ENCODE peak calls at places on chromosomes 16 and 17, in ten cellular contexts. W, C, L, Q, Y, E, M, F, S and R are unnamed samples.

GRCh38 chr17:45394913-45395568 is 37.6 kb downstream of the ARHGAP27 start:
- DNase-seq in W (peak; percentile 73), C (peak; percentile 79), L (peak; percentile 93), Q (peak; percentile 85), Y (peak; percentile 17), E (peak; percentile 93), M (no peak), F (peak; percentile 87), S (peak; percentile 62), R (peak; percentile 57)

GRCh38 chr17:37884516-37884915 is 39.7 kb upstream of the TBC1D3K start:
- DNase-seq in W (no peak), C (no peak), L (no peak), Q (no peak), Y (no peak), E (no peak), M (no peak), F (no peak), S (no peak), R (no peak)

GRCh38 chr17:73954981-73955380 is 248.5 kb upstream of the RPL38 start:
- DNase-seq in W (no peak), C (no peak), L (no peak), Q (no peak), Y (no peak), E (no peak), M (no peak), F (no peak), S (no peak), R (no peak)

GRCh38 chr16:17397499-17397891 is 73.3 kb downstream of the XYLT1 start:
- DNase-seq in W (peak; percentile 35), C (peak; percentile 50), L (peak; percentile 50), Q (no peak), Y (no peak), E (peak; percentile 64), M (no peak), F (no peak), S (peak; percentile 59), R (no peak)

GRCh38 chr17:18139949-18140348 is 31.4 kb downstream of the MYO15A start:
- DNase-seq in W (no peak), C (peak; percentile 10), L (peak; percentile 32), Q (no peak), Y (no peak), E (peak; percentile 56), M (no peak), F (no peak), S (no peak), R (no peak)

GRCh38 chr17:65485388-65486299 is 75.8 kb downstream of the AXIN2 start:
- DNase-seq in W (no peak), C (peak; percentile 56), L (peak; percentile 93), Q (no peak), Y (no peak), E (no peak), M (no peak), F (no peak), S (no peak), R (peak; percentile 86)

GRCh38 chr17:34711646-34712045 is 132.3 kb downstream of the TMEM132E start:
- DNase-seq in W (no peak), C (no peak), L (no peak), Q (no peak), Y (no peak), E (no peak), M (no peak), F (no peak), S (no peak), R (no peak)

GRCh38 chr17:58491510-58492045 is 3.4 kb upstream of the HSF5 start:
- DNase-seq in W (no peak), C (no peak), L (no peak), Q (no peak), Y (no peak), E (no peak), M (no peak), F (no peak), S (no peak), R (no peak)

GRCh38 chr17:15123593-15124590 is 141.2 kb downstream of the PMP22 start:
- DNase-seq in W (no peak), C (peak; percentile 91), L (no peak), Q (no peak), Y (no peak), E (no peak), M (peak; percentile 14), F (no peak), S (no peak), R (no peak)

GRCh38 chr17:8362651-8363332 is 13.7 kb downstream of the KRABD2 start:
- DNase-seq in W (no peak), C (peak; percentile 56), L (no peak), Q (no peak), Y (peak; percentile 25), E (no peak), M (no peak), F (no peak), S (no peak), R (no peak)

GRCh38 chr17:7233701-7234099 is 617 bp downstream of the DVL2 start:
- DNase-seq in W (no peak), C (no peak), L (no peak), Q (no peak), Y (no peak), E (no peak), M (no peak), F (no peak), S (no peak), R (no peak)

GRCh38 chr17:8994319-8994718 is 27.0 kb upstream of the NTN1 start:
- DNase-seq in W (peak; percentile 78), C (peak; percentile 45), L (peak; percentile 58), Q (peak; percentile 79), Y (peak; percentile 31), E (peak; percentile 34), M (peak; percentile 15), F (peak; percentile 86), S (peak; percentile 34), R (peak; percentile 72)

GRCh38 chr17:36133629-36134259 is 30.1 kb downstream of the CCL4 start:
- DNase-seq in W (no peak), C (no peak), L (peak; percentile 52), Q (no peak), Y (no peak), E (no peak), M (no peak), F (no peak), S (no peak), R (no peak)

GRCh38 chr17:74271281-74271680 is 2.8 kb upstream of the DNAI2 start:
- DNase-seq in W (no peak), C (no peak), L (no peak), Q (no peak), Y (no peak), E (peak; percentile 20), M (no peak), F (no peak), S (no peak), R (no peak)

GRCh38 chr17:39916918-39917317 is 1.5 kb downstream of the GSDMB start:
- DNase-seq in W (peak; percentile 94), C (peak; percentile 24), L (peak; percentile 13), Q (no peak), Y (no peak), E (peak; percentile 46), M (no peak), F (no peak), S (no peak), R (no peak)
- TF ChIP-seq CTCF in W (no peak), C (peak; percentile 44), L (peak; percentile 6), Q (peak; percentile 28), Y (peak; percentile 22), E (peak; percentile 45), M (peak; percentile 29), F (no peak), S (no peak), R (no peak)

GRCh38 chr17:19361326-19361725 is 1.2 kb downstream of the B9D1 start:
- DNase-seq in W (no peak), C (no peak), L (no peak), Q (no peak), Y (no peak), E (peak; percentile 33), M (no peak), F (no peak), S (no peak), R (no peak)

GRCh38 chr17:19361975-19362292 is 589 bp downstream of the B9D1 start:
- DNase-seq in W (no peak), C (no peak), L (no peak), Q (no peak), Y (no peak), E (no peak), M (no peak), F (no peak), S (no peak), R (no peak)

GRCh38 chr17:19362293-19363113 is at the start of gene B9D1:
- DNase-seq in W (peak; percentile 83), C (peak; percentile 86), L (peak; percentile 96), Q (peak; percentile 97), Y (peak; percentile 88), E (peak; percentile 91), M (peak; percentile 83), F (peak; percentile 90), S (peak; percentile 94), R (peak; percentile 94)

GRCh38 chr17:19363460-19364035 is 1.0 kb upstream of the B9D1 start:
- DNase-seq in W (no peak), C (no peak), L (no peak), Q (no peak), Y (no peak), E (no peak), M (no peak), F (no peak), S (no peak), R (no peak)

DNA sequence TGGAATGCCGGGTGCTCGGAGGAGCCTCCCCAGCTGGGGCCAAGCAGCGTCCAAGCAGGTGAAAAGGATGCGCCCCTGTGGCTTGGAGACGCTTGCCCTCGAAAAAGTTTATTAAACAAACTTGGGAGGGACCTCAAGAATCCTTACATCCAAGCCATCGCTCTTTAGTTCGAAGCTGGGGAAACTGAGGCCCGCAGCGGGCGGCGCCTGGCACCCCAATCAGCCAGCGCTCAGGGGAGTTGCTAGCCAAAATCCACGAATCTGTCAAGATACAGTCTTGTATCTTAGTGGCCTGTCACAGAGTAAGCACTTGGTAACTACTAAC is 553 bp upstream of the B9D1 start:
- DNase-seq in W (no peak), C (no peak), L (no peak), Q (no peak), Y (no peak), E (no peak), M (no peak), F (no peak), S (no peak), R (no peak)
- TF ChIP-seq CTCF in W (no peak), C (no peak), L (no peak), Q (no peak), Y (no peak), E (no peak), M (no peak), F (peak; percentile 56), S (no peak), R (no peak)

DNA sequence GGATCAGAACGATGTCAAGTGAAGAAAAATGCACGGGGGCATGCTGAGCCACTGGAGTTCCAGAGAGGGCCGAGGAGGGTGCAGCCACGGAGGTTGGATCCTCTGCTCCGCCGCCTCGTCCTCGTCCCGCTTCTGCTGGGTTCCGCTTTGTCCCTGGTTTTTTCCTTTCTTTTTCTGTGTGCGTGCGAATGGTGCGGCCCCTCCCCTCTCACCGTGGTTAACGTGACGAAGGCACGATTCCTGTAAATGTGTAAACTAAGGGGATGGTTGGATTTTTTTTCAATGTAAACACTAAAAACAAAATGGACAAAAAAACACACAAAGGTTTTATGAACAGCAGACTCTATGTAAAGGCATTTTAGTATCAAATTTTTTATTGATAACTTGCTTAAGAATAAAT is 46.7 kb downstream of the ACTG1 start:
- DNase-seq in W (no peak), C (no peak), L (no peak), Q (no peak), Y (no peak), E (no peak), M (no peak), F (no peak), S (no peak), R (no peak)
- TF ChIP-seq CTCF in W (no peak), C (no peak), L (no peak), Q (no peak), Y (no peak), E (no peak), M (no peak), F (no peak), S (no peak), R (no peak)

GRCh38 chr16:87172632-87173031 is 144.6 kb downstream of the C16orf95 start:
- DNase-seq in W (no peak), C (no peak), L (no peak), Q (no peak), Y (no peak), E (no peak), M (no peak), F (no peak), S (no peak), R (no peak)
- TF ChIP-seq CTCF in W (no peak), C (no peak), L (peak; percentile 12), Q (no peak), Y (no peak), E (peak; percentile 18), M (no peak), F (no peak), S (no peak), R (no peak)